ENCODE peak calls at places on chromosome 11, in seven cellular contexts. One of them, this sample, is unnamed.

GRCh38 chr11:125083312-125084056 is 20.4 kb downstream of the SLC37A2 start:
- DNase-seq in spleen: no peak
- DNase-seq in right lobe of liver: no peak
- DNase-seq in tibial nerve: no peak
- DNase-seq in stomach: no peak
- DNase-seq in testis: no peak
- DNase-seq in suprapubic skin: no peak
- DNase-seq in this sample: no peak

GRCh38 chr11:131371791-131372104 is 1.3 kb downstream of the NTM start:
- DNase-seq in spleen: no peak
- DNase-seq in tibial nerve: no peak
- DNase-seq in suprapubic skin: no peak
- DNase-seq in right lobe of liver: no peak
- DNase-seq in stomach: no peak
- DNase-seq in testis: no peak
- DNase-seq in this sample: no peak

GRCh38 chr11:118338637-118339061 is 3.9 kb downstream of the CD3D start:
- DNase-seq in spleen: peak
- DNase-seq in right lobe of liver: no peak
- DNase-seq in tibial nerve: no peak
- DNase-seq in stomach: peak
- DNase-seq in suprapubic skin: no peak
- DNase-seq in testis: no peak
- DNase-seq in this sample: peak

GRCh38 chr11:659532-660085 is 22.5 kb downstream of the DRD4 start:
- DNase-seq in suprapubic skin: no peak
- DNase-seq in right lobe of liver: no peak
- DNase-seq in testis: no peak
- DNase-seq in stomach: no peak
- DNase-seq in spleen: no peak
- DNase-seq in tibial nerve: no peak
- DNase-seq in this sample: no peak

GRCh38 chr11:45918331-45918941 is 759 bp upstream of the PEX16 start:
- DNase-seq in right lobe of liver: peak
- DNase-seq in testis: peak
- DNase-seq in stomach: peak
- DNase-seq in suprapubic skin: peak
- DNase-seq in tibial nerve: peak
- DNase-seq in spleen: peak
- DNase-seq in this sample: peak

GRCh38 chr11:35990170-35990569 is 46.3 kb downstream of the LDLRAD3 start:
- DNase-seq in testis: no peak
- DNase-seq in tibial nerve: no peak
- DNase-seq in right lobe of liver: no peak
- DNase-seq in stomach: no peak
- DNase-seq in suprapubic skin: no peak
- DNase-seq in spleen: no peak
- DNase-seq in this sample: no peak

GRCh38 chr11:75667831-75668507 is 869 bp downstream of the MAP6 start:
- DNase-seq in tibial nerve: peak
- DNase-seq in testis: peak
- DNase-seq in spleen: no peak
- DNase-seq in right lobe of liver: peak
- DNase-seq in suprapubic skin: no peak
- DNase-seq in stomach: peak
- DNase-seq in this sample: peak

GRCh38 chr11:75066061-75066460 is 30.6 kb downstream of the OR2AT4 start:
- DNase-seq in testis: no peak
- DNase-seq in spleen: no peak
- DNase-seq in suprapubic skin: no peak
- DNase-seq in stomach: no peak
- DNase-seq in tibial nerve: no peak
- DNase-seq in right lobe of liver: no peak
- DNase-seq in this sample: no peak

GRCh38 chr11:102115557-102115956 is 5.3 kb downstream of the YAP1 start:
- DNase-seq in suprapubic skin: no peak
- DNase-seq in right lobe of liver: no peak
- DNase-seq in tibial nerve: no peak
- DNase-seq in testis: no peak
- DNase-seq in stomach: no peak
- DNase-seq in spleen: no peak
- DNase-seq in this sample: no peak

GRCh38 chr11:76642341-76642740 is 28.2 kb downstream of the LRRC32 start:
- DNase-seq in right lobe of liver: no peak
- DNase-seq in testis: no peak
- DNase-seq in suprapubic skin: no peak
- DNase-seq in tibial nerve: no peak
- DNase-seq in stomach: no peak
- DNase-seq in spleen: no peak
- DNase-seq in this sample: peak

GRCh38 chr11:32062540-32062939 is 28.3 kb upstream of the RCN1 start:
- DNase-seq in spleen: no peak
- DNase-seq in testis: no peak
- DNase-seq in tibial nerve: no peak
- DNase-seq in suprapubic skin: no peak
- DNase-seq in stomach: no peak
- DNase-seq in right lobe of liver: no peak
- DNase-seq in this sample: no peak

GRCh38 chr11:96199563-96200025 is 143.4 kb downstream of the MAML2 start:
- DNase-seq in spleen: no peak
- DNase-seq in testis: no peak
- DNase-seq in stomach: no peak
- DNase-seq in suprapubic skin: no peak
- DNase-seq in tibial nerve: no peak
- DNase-seq in right lobe of liver: no peak
- DNase-seq in this sample: no peak

GRCh38 chr11:96155627-96156378 is 187.2 kb downstream of the MAML2 start:
- DNase-seq in stomach: peak
- DNase-seq in testis: peak
- DNase-seq in suprapubic skin: peak
- DNase-seq in right lobe of liver: no peak
- DNase-seq in spleen: peak
- DNase-seq in tibial nerve: peak
- DNase-seq in this sample: peak

GRCh38 chr11:80023416-80023815 is 582.6 kb upstream of the TENM4 start:
- DNase-seq in right lobe of liver: no peak
- DNase-seq in tibial nerve: no peak
- DNase-seq in testis: no peak
- DNase-seq in suprapubic skin: no peak
- DNase-seq in stomach: no peak
- DNase-seq in spleen: no peak
- DNase-seq in this sample: no peak

GRCh38 chr11:58675344-58676155 is 53.1 kb downstream of the CNTF start:
- DNase-seq in suprapubic skin: no peak
- DNase-seq in stomach: peak
- DNase-seq in right lobe of liver: peak
- DNase-seq in tibial nerve: peak
- DNase-seq in spleen: peak
- DNase-seq in testis: peak
- DNase-seq in this sample: peak

GRCh38 chr11:30960387-30960992 is 374.3 kb upstream of the MPPED2 start:
- DNase-seq in right lobe of liver: no peak
- DNase-seq in stomach: no peak
- DNase-seq in testis: no peak
- DNase-seq in suprapubic skin: no peak
- DNase-seq in tibial nerve: no peak
- DNase-seq in spleen: no peak
- DNase-seq in this sample: no peak

GRCh38 chr11:130763087-130763980 is 152.9 kb downstream of the SNX19 start:
- DNase-seq in right lobe of liver: no peak
- DNase-seq in testis: no peak
- DNase-seq in suprapubic skin: no peak
- DNase-seq in spleen: no peak
- DNase-seq in stomach: peak
- DNase-seq in tibial nerve: no peak
- DNase-seq in this sample: no peak

GRCh38 chr11:11931461-11932055 is 76.9 kb downstream of the DKK3 start:
- DNase-seq in right lobe of liver: peak
- DNase-seq in spleen: no peak
- DNase-seq in suprapubic skin: no peak
- DNase-seq in tibial nerve: peak
- DNase-seq in stomach: no peak
- DNase-seq in testis: peak
- DNase-seq in this sample: no peak

GRCh38 chr11:93933230-93933629 is 82.8 kb upstream of the VSTM5 start:
- DNase-seq in testis: no peak
- DNase-seq in tibial nerve: no peak
- DNase-seq in spleen: no peak
- DNase-seq in stomach: no peak
- DNase-seq in suprapubic skin: no peak
- DNase-seq in right lobe of liver: no peak
- DNase-seq in this sample: no peak

GRCh38 chr11:93939084-93939780 is 81.9 kb upstream of the HEPHL1 start:
- DNase-seq in suprapubic skin: no peak
- DNase-seq in testis: no peak
- DNase-seq in spleen: no peak
- DNase-seq in tibial nerve: no peak
- DNase-seq in right lobe of liver: no peak
- DNase-seq in stomach: no peak
- DNase-seq in this sample: no peak

GRCh38 chr11:93940395-93940794 is 80.8 kb upstream of the HEPHL1 start:
- DNase-seq in stomach: no peak
- DNase-seq in spleen: no peak
- DNase-seq in right lobe of liver: no peak
- DNase-seq in tibial nerve: no peak
- DNase-seq in suprapubic skin: no peak
- DNase-seq in testis: no peak
- DNase-seq in this sample: no peak

GRCh38 chr11:93935826-93936225 is 85.3 kb upstream of the HEPHL1 start:
- DNase-seq in testis: no peak
- DNase-seq in tibial nerve: no peak
- DNase-seq in right lobe of liver: no peak
- DNase-seq in spleen: no peak
- DNase-seq in stomach: no peak
- DNase-seq in suprapubic skin: no peak
- DNase-seq in this sample: no peak

GRCh38 chr11:93936416-93936815 is 84.7 kb upstream of the HEPHL1 start:
- DNase-seq in suprapubic skin: no peak
- DNase-seq in spleen: no peak
- DNase-seq in stomach: no peak
- DNase-seq in tibial nerve: no peak
- DNase-seq in testis: no peak
- DNase-seq in right lobe of liver: no peak
- DNase-seq in this sample: no peak
- H3K27ac ChIP-seq in suprapubic skin: no peak
- H3K27ac ChIP-seq in spleen: no peak
- H3K27ac ChIP-seq in stomach: no peak
- H3K27ac ChIP-seq in tibial nerve: no peak
- H3K27ac ChIP-seq in testis: no peak
- H3K27ac ChIP-seq in right lobe of liver: no peak
- H3K27ac ChIP-seq in this sample: no peak

GRCh38 chr11:33412231-33412630 is 155.1 kb downstream of the HIPK3 start:
- DNase-seq in suprapubic skin: no peak
- DNase-seq in spleen: no peak
- DNase-seq in right lobe of liver: no peak
- DNase-seq in stomach: no peak
- DNase-seq in tibial nerve: no peak
- DNase-seq in testis: no peak
- DNase-seq in this sample: no peak

GRCh38 chr11:33417121-33417520 is 159.9 kb downstream of the HIPK3 start:
- DNase-seq in suprapubic skin: no peak
- DNase-seq in right lobe of liver: no peak
- DNase-seq in tibial nerve: no peak
- DNase-seq in spleen: no peak
- DNase-seq in testis: no peak
- DNase-seq in stomach: no peak
- DNase-seq in this sample: no peak

GRCh38 chr11:33413296-33413695 is 156.1 kb downstream of the HIPK3 start:
- DNase-seq in spleen: no peak
- DNase-seq in testis: no peak
- DNase-seq in tibial nerve: no peak
- DNase-seq in stomach: no peak
- DNase-seq in right lobe of liver: no peak
- DNase-seq in suprapubic skin: no peak
- DNase-seq in this sample: no peak

GRCh38 chr11:33410086-33410765 is 153.0 kb downstream of the HIPK3 start:
- DNase-seq in right lobe of liver: no peak
- DNase-seq in stomach: no peak
- DNase-seq in testis: no peak
- DNase-seq in suprapubic skin: no peak
- DNase-seq in tibial nerve: no peak
- DNase-seq in spleen: no peak
- DNase-seq in this sample: no peak

DNA sequence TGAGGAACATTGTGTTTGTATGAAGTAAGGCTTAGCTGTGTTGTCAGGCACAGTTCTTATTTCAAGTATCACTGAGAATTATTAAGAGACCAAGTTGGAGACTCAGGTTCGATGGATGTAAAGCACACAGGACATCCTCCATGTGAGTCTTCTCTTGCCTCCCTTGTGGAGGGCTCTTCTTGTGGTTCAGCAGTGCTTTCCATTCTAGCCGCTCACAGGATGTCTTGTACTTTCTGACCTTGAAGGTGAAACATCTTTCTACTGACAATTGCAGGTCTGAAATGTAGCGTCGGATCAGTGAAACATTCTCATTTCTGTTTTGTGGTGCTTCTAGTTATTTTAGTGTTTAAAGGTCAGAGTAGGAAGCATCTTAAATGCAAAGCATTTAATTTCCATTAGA is 154.6 kb downstream of the HIPK3 start:
- DNase-seq in testis: no peak
- DNase-seq in right lobe of liver: no peak
- DNase-seq in suprapubic skin: no peak
- DNase-seq in spleen: no peak
- DNase-seq in stomach: no peak
- DNase-seq in tibial nerve: no peak
- DNase-seq in this sample: no peak
- TF ChIP-seq POLR2A in testis: no peak
- TF ChIP-seq POLR2A in right lobe of liver: no peak
- TF ChIP-seq POLR2A in suprapubic skin: no peak
- TF ChIP-seq POLR2A in spleen: no peak
- TF ChIP-seq POLR2A in stomach: no peak
- TF ChIP-seq POLR2A in tibial nerve: no peak
- TF ChIP-seq POLR2A in this sample: no peak

GRCh38 chr11:29629281-29629680 is 387.5 kb downstream of the KCNA4 start:
- DNase-seq in suprapubic skin: no peak
- DNase-seq in testis: no peak
- DNase-seq in right lobe of liver: no peak
- DNase-seq in tibial nerve: no peak
- DNase-seq in stomach: no peak
- DNase-seq in spleen: no peak
- DNase-seq in this sample: no peak
- H3K27ac ChIP-seq in suprapubic skin: no peak
- H3K27ac ChIP-seq in testis: no peak
- H3K27ac ChIP-seq in right lobe of liver: no peak
- H3K27ac ChIP-seq in tibial nerve: no peak
- H3K27ac ChIP-seq in stomach: no peak
- H3K27ac ChIP-seq in spleen: no peak
- H3K27ac ChIP-seq in this sample: no peak

DNA sequence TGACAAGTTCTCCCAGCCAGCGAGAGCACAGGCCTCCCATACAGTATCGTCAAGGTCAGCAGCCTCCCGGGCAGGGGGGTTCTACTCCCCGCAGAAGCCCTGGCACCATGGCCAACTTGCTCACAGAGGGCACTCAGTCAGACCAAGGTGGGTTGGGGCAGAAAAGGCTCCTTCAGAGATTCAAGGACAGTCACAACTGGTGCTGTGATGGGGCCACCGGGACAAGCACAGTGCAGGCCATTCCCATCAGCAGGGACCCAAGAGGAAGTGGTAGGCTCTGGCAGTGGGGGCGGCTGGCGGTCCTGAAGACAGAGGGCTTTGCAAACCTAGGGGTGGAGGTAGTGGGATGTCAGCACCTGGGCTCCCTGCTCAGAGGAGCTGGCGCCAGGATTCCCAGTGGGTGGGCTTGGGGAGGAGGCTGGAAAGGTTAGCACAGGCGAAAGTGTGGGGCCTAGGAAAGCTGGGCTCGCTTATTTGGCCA is 5.3 kb upstream of the NEAT1 start:
- DNase-seq in tibial nerve: peak
- DNase-seq in suprapubic skin: peak
- DNase-seq in stomach: peak
- DNase-seq in right lobe of liver: peak
- DNase-seq in testis: peak
- DNase-seq in spleen: peak
- DNase-seq in this sample: peak
- TF ChIP-seq POLR2A in tibial nerve: no peak
- TF ChIP-seq POLR2A in suprapubic skin: no peak
- TF ChIP-seq POLR2A in stomach: no peak
- TF ChIP-seq POLR2A in right lobe of liver: no peak
- TF ChIP-seq POLR2A in testis: no peak
- TF ChIP-seq POLR2A in spleen: no peak
- TF ChIP-seq POLR2A in this sample: no peak

This sample was measured in Peyer's patch.